ENCODE peak calls at places on chromosome 3, in five cellular contexts. One of them, this sample, is unnamed.

GRCh38 chr3:168730073-168730472 is 634.3 kb upstream of the GOLIM4 start:
- DNase-seq in transverse colon: no peak
- DNase-seq in A549: no peak
- DNase-seq in tibial nerve: no peak
- DNase-seq in suprapubic skin: no peak
- DNase-seq in this sample: no peak

GRCh38 chr3:50926868-50927267 is 252.1 kb downstream of the DOCK3 start:
- DNase-seq in transverse colon: no peak
- DNase-seq in A549: no peak
- DNase-seq in tibial nerve: no peak
- DNase-seq in suprapubic skin: no peak
- DNase-seq in this sample: no peak

GRCh38 chr3:102229062-102229655 is 205.7 kb upstream of the ZPLD1 start:
- DNase-seq in transverse colon: peak
- DNase-seq in A549: peak
- DNase-seq in tibial nerve: peak
- DNase-seq in suprapubic skin: peak
- DNase-seq in this sample: peak

GRCh38 chr3:138409171-138409570 is 25.2 kb upstream of the ESYT3 start:
- DNase-seq in transverse colon: no peak
- DNase-seq in A549: no peak
- DNase-seq in tibial nerve: no peak
- DNase-seq in suprapubic skin: no peak
- DNase-seq in this sample: no peak

GRCh38 chr3:133938770-133939495 is 43.3 kb upstream of the RAB6B start:
- DNase-seq in transverse colon: no peak
- DNase-seq in A549: no peak
- DNase-seq in tibial nerve: no peak
- DNase-seq in suprapubic skin: peak
- DNase-seq in this sample: no peak

GRCh38 chr3:12138044-12138443 is 20.7 kb downstream of the TIMP4 start:
- DNase-seq in transverse colon: peak
- DNase-seq in A549: peak
- DNase-seq in tibial nerve: no peak
- DNase-seq in suprapubic skin: no peak
- DNase-seq in this sample: no peak

GRCh38 chr3:56133423-56133822 is 334.8 kb downstream of the ERC2 start:
- DNase-seq in transverse colon: no peak
- DNase-seq in A549: no peak
- DNase-seq in tibial nerve: no peak
- DNase-seq in suprapubic skin: no peak
- DNase-seq in this sample: peak

GRCh38 chr3:141081141-141081795 is 30.1 kb downstream of the SPSB4 start:
- DNase-seq in transverse colon: no peak
- DNase-seq in A549: no peak
- DNase-seq in tibial nerve: no peak
- DNase-seq in suprapubic skin: peak
- DNase-seq in this sample: no peak

GRCh38 chr3:39139442-39139841 is 13.9 kb downstream of the CSRNP1 start:
- DNase-seq in transverse colon: no peak
- DNase-seq in A549: no peak
- DNase-seq in tibial nerve: no peak
- DNase-seq in suprapubic skin: no peak
- DNase-seq in this sample: no peak

GRCh38 chr3:39143051-39143885 is 10.1 kb downstream of the CSRNP1 start:
- DNase-seq in transverse colon: no peak
- DNase-seq in A549: no peak
- DNase-seq in tibial nerve: no peak
- DNase-seq in suprapubic skin: no peak
- DNase-seq in this sample: no peak

GRCh38 chr3:39142067-39142466 is 11.3 kb downstream of the CSRNP1 start:
- DNase-seq in transverse colon: peak
- DNase-seq in A549: no peak
- DNase-seq in tibial nerve: no peak
- DNase-seq in suprapubic skin: no peak
- DNase-seq in this sample: no peak

GRCh38 chr3:39140341-39140971 is 12.9 kb downstream of the CSRNP1 start:
- DNase-seq in transverse colon: no peak
- DNase-seq in A549: no peak
- DNase-seq in tibial nerve: no peak
- DNase-seq in suprapubic skin: no peak
- DNase-seq in this sample: no peak

GRCh38 chr3:39141211-39141995 is 12.0 kb downstream of the CSRNP1 start:
- DNase-seq in transverse colon: peak
- DNase-seq in A549: no peak
- DNase-seq in tibial nerve: no peak
- DNase-seq in suprapubic skin: peak
- DNase-seq in this sample: no peak
- TF ChIP-seq POLR2A in transverse colon: peak
- TF ChIP-seq POLR2A in A549: no peak
- TF ChIP-seq POLR2A in tibial nerve: no peak
- TF ChIP-seq POLR2A in suprapubic skin: no peak
- TF ChIP-seq POLR2A in this sample: no peak

GRCh38 chr3:47824541-47825473 is 21.9 kb downstream of the DHX30 start:
- DNase-seq in transverse colon: peak
- DNase-seq in A549: peak
- DNase-seq in tibial nerve: peak
- DNase-seq in suprapubic skin: peak
- DNase-seq in this sample: peak
- TF ChIP-seq POLR2A in transverse colon: peak
- TF ChIP-seq POLR2A in A549: peak
- TF ChIP-seq POLR2A in tibial nerve: no peak
- TF ChIP-seq POLR2A in suprapubic skin: no peak
- TF ChIP-seq POLR2A in this sample: peak

GRCh38 chr3:32892625-32893598 is 58.5 kb upstream of the CCR4 start:
- DNase-seq in transverse colon: no peak
- DNase-seq in A549: no peak
- DNase-seq in tibial nerve: no peak
- DNase-seq in suprapubic skin: no peak
- DNase-seq in this sample: no peak
- TF ChIP-seq POLR2A in transverse colon: no peak
- TF ChIP-seq POLR2A in A549: no peak
- TF ChIP-seq POLR2A in tibial nerve: no peak
- TF ChIP-seq POLR2A in suprapubic skin: no peak
- TF ChIP-seq POLR2A in this sample: no peak

DNA sequence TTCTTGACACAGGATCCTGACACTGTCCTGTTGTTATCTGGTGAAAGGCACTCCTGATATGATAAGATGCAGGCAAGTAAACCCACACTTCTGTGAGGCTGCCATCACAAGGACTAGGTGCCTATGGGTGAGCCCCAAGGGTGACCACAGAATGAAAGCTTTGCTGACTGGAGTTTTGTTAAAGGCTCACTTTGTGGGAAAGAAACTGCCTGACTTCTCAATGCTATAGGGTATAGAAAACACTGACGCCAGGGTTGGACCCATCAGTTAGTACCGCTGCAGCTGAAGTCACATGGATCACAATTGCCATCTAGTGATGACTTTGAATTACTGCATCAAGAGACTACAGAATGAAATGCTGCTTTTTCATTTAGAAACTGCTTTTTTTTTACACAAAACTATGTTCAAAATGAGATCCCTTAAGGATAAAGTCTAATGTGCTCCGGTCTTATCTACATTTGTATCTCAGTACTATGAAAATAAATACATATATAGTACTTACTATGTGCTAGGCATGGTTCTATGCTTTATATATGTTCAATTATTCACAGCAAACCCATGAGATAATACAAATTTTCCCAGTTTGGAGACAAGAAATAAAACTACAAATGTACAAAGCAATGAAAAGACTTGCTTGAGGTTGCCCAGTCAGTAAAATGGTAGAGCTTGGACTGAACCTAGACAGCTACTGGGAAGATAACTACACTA is 64.2 kb upstream of the CMSS1 start:
- DNase-seq in transverse colon: no peak
- DNase-seq in A549: peak
- DNase-seq in tibial nerve: peak
- DNase-seq in suprapubic skin: no peak
- DNase-seq in this sample: peak
- TF ChIP-seq POLR2A in transverse colon: no peak
- TF ChIP-seq POLR2A in A549: no peak
- TF ChIP-seq POLR2A in tibial nerve: no peak
- TF ChIP-seq POLR2A in suprapubic skin: no peak
- TF ChIP-seq POLR2A in this sample: no peak

This sample was measured in H54.